ENCODE peak calls at places on chromosomes 16 and 17, in five cellular contexts. G, M, L, Q and Z are unnamed samples.

GRCh38 chr16:63461248-63461841 is 1425.1 kb upstream of the CDH8 start:
- DNase-seq in M (peak; percentile 1), Q (peak; percentile 44), L (no peak), G (peak; percentile 42), Z (no peak)

GRCh38 chr16:12902511-12903324 is 1.3 kb downstream of the SHISA9 start:
- DNase-seq in G (no peak), M (peak; percentile 28), L (no peak), Q (no peak), Z (no peak)

GRCh38 chr17:80997471-80998387 is 6.1 kb downstream of the CHMP6 start:
- DNase-seq in G (no peak), Q (peak; percentile 24), L (no peak), M (no peak), Z (peak; percentile 97)

GRCh38 chr16:86784267-86784626 is 205.9 kb downstream of the FOXL1 start:
- DNase-seq in Q (no peak), L (no peak), G (no peak), M (no peak), Z (no peak)

GRCh38 chr16:912684-913613 is 57.8 kb downstream of the LMF1 start:
- DNase-seq in M (no peak), L (no peak), G (no peak), Q (no peak), Z (no peak)

GRCh38 chr17:66889480-66890230 is 54.7 kb downstream of the CACNG5 start:
- DNase-seq in L (no peak), M (peak; percentile 37), G (no peak), Q (no peak), Z (peak; percentile 52)

GRCh38 chr17:10683853-10684252 is 13.5 kb downstream of the SCO1 start:
- DNase-seq in L (no peak), G (no peak), M (peak; percentile 11), Q (no peak), Z (peak; percentile 72)

GRCh38 chr17:61366076-61366714 is 33.4 kb upstream of the TBX2 start:
- DNase-seq in Q (no peak), L (peak; percentile 15), G (no peak), M (no peak), Z (no peak)

GRCh38 chr16:24524855-24525652 is 14.3 kb upstream of the RBBP6 start:
- DNase-seq in G (no peak), Q (no peak), L (no peak), M (no peak), Z (no peak)

GRCh38 chr17:73784015-73784603 is 139.9 kb upstream of the SDK2 start:
- DNase-seq in L (peak; percentile 32), M (no peak), Q (no peak), G (no peak), Z (no peak)

GRCh38 chr16:15653227-15653626 is 3.2 kb downstream of the NDE1 start:
- DNase-seq in L (no peak), G (no peak), Q (peak; percentile 74), M (peak; percentile 80), Z (peak; percentile 97)

GRCh38 chr17:1043601-1044251 is 46.8 kb downstream of the TIMM22 start:
- DNase-seq in L (peak; percentile 35), Q (peak; percentile 45), M (no peak), G (no peak), Z (peak; percentile 85)

GRCh38 chr16:12123462-12123861 is 146.9 kb downstream of the SNX29 start:
- DNase-seq in G (no peak), L (no peak), M (no peak), Q (no peak), Z (no peak)

GRCh38 chr16:10541396-10541795 is 39.0 kb downstream of the EMP2 start:
- DNase-seq in G (no peak), L (no peak), M (no peak), Q (no peak), Z (no peak)

GRCh38 chr17:76251478-76252039 is 11.3 kb upstream of the RNF157 start:
- DNase-seq in G (peak; percentile 41), L (no peak), Q (no peak), M (no peak), Z (no peak)

GRCh38 chr16:1414532-1415265 is at the start of gene UNKL:
- DNase-seq in L (peak; percentile 71), Q (peak; percentile 13), M (no peak), G (peak; percentile 74), Z (peak; percentile 99)

GRCh38 chr16:67968440-67969285 is at the start of gene SLC12A4:
- DNase-seq in M (peak; percentile 71), L (peak; percentile 77), G (peak; percentile 88), Q (peak; percentile 39), Z (peak; percentile 99)

GRCh38 chr17:7014995-7015586 is 2.7 kb downstream of the RNASEK start:
- DNase-seq in M (peak; percentile 80), G (peak; percentile 62), L (no peak), Q (peak; percentile 78), Z (peak; percentile 93)

GRCh38 chr17:59356543-59357218 is 25.2 kb downstream of the YPEL2 start:
- DNase-seq in M (no peak), L (no peak), Q (no peak), G (no peak), Z (no peak)

GRCh38 chr16:66847533-66848057 is 3.4 kb downstream of the CA7 start:
- DNase-seq in Q (no peak), M (no peak), G (no peak), L (no peak), Z (peak; percentile 49)

GRCh38 chr17:60502145-60502544 is 23.9 kb downstream of the APPBP2 start:
- DNase-seq in M (no peak), G (no peak), Q (no peak), L (no peak), Z (no peak)

GRCh38 chr16:52629296-52629695 is 82.4 kb upstream of the TOX3 start:
- DNase-seq in M (no peak), L (no peak), Q (no peak), G (no peak), Z (no peak)

GRCh38 chr17:77772461-77772897 is 186.0 kb upstream of the TNRC6C start:
- DNase-seq in M (no peak), Q (peak; percentile 58), G (peak; percentile 64), L (peak; percentile 74), Z (peak; percentile 91)

GRCh38 chr17:81528651-81529436 is 667 bp downstream of the FSCN2 start:
- DNase-seq in L (no peak), Q (no peak), G (no peak), M (no peak), Z (no peak)

GRCh38 chr17:28369684-28370034 is 448 bp downstream of the VTN start:
- DNase-seq in L (no peak), M (no peak), Q (no peak), G (no peak), Z (peak; percentile 75)

GRCh38 chr17:43820759-43821158 is 12.2 kb downstream of the MPP3 start:
- DNase-seq in M (no peak), Q (no peak), G (no peak), L (no peak), Z (no peak)

GRCh38 chr16:23148513-23149266 is 562 bp downstream of the USP31 start:
- DNase-seq in Q (no peak), G (peak; percentile 69), M (peak; percentile 68), L (peak; percentile 26), Z (peak; percentile 91)

GRCh38 chr16:48616571-48616970 is 6.6 kb upstream of the N4BP1 start:
- DNase-seq in Q (no peak), G (no peak), L (no peak), M (no peak), Z (no peak)

GRCh38 chr17:68771867-68772515 is 170.8 kb upstream of the FAM20A start:
- DNase-seq in M (peak; percentile 39), G (no peak), Q (peak; percentile 69), L (peak; percentile 53), Z (peak; percentile 88)

GRCh38 chr17:79626156-79626890 is 15.5 kb upstream of the RBFOX3 start:
- DNase-seq in L (no peak), Q (no peak), M (no peak), G (peak; percentile 31), Z (peak; percentile 72)

GRCh38 chr16:69893086-69893485 is 58.0 kb upstream of the CLEC18A start:
- DNase-seq in L (no peak), M (no peak), G (no peak), Q (no peak), Z (peak; percentile 23)